ENCODE peak calls at places on chromosomes 6 and 20, in nine cellular contexts. S is activated B cell treated with CpG ODN at 0.5 μM for 24 hours; Q is midbrain; F is sigmoid colon; E is B cell; T is NCI-H774; B is central memory CD8-positive, alpha-beta T cell; Y is HS-5; U is ascending aorta. G is an unnamed sample.

GRCh38 chr20:44357020-44357419 is 1.5 kb downstream of the HNF4A start:
- DNase-seq in S (no peak), Q (no peak), F (no peak), E (no peak), T (no peak), B (no peak), Y (no peak), U (no peak), G (no peak)

GRCh38 chr6:52297433-52297832 is 12.9 kb upstream of the MCM3 start:
- DNase-seq in S (no peak), Q (no peak), F (no peak), E (no peak), T (no peak), B (no peak), Y (no peak), U (no peak), G (no peak)

GRCh38 chr6:4355241-4355640 is 219.9 kb upstream of the ECI2 start:
- DNase-seq in S (no peak), Q (no peak), F (no peak), E (no peak), T (no peak), B (no peak), Y (peak; percentile 92), U (no peak), G (no peak)

GRCh38 chr6:68976260-68976659 is 341.2 kb downstream of the ADGRB3 start:
- DNase-seq in S (no peak), Q (no peak), F (no peak), E (no peak), T (no peak), B (no peak), Y (no peak), U (no peak), G (no peak)

GRCh38 chr20:6632187-6632586 is 135.3 kb upstream of the BMP2 start:
- DNase-seq in S (no peak), Q (no peak), F (no peak), E (no peak), T (no peak), B (no peak), Y (peak; percentile 70), U (no peak), G (no peak)

GRCh38 chr6:112839525-112839961 is 492.4 kb downstream of the RFPL4B start:
- DNase-seq in S (no peak), Q (no peak), F (no peak), E (no peak), T (no peak), B (no peak), Y (no peak), U (no peak), G (no peak)

GRCh38 chr6:14635195-14635594 is 517.6 kb downstream of the CD83 start:
- DNase-seq in S (no peak), Q (no peak), F (no peak), E (no peak), T (no peak), B (peak; percentile 21), Y (no peak), U (no peak), G (no peak)

GRCh38 chr6:1509241-1509640 is 100.5 kb upstream of the FOXC1 start:
- DNase-seq in S (no peak), Q (no peak), F (no peak), E (no peak), T (no peak), B (no peak), Y (no peak), U (no peak), G (no peak)

GRCh38 chr20:36720510-36720909 is 25.4 kb downstream of the NDRG3 start:
- DNase-seq in S (no peak), Q (no peak), F (no peak), E (no peak), T (no peak), B (no peak), Y (no peak), U (no peak), G (no peak)

GRCh38 chr6:20024979-20025378 is 187.3 kb downstream of the MBOAT1 start:
- DNase-seq in S (no peak), Q (no peak), F (no peak), E (no peak), T (no peak), B (no peak), Y (no peak), U (no peak), G (no peak)

GRCh38 chr6:168150551-168151444 is 71.8 kb upstream of the FRMD1 start:
- DNase-seq in S (no peak), Q (peak; percentile 1), F (peak; percentile 64), E (no peak), T (peak; percentile 44), B (no peak), Y (no peak), U (no peak), G (no peak)

GRCh38 chr6:80003841-80004198 is 629 bp upstream of the TTK start:
- DNase-seq in S (no peak), Q (peak; percentile 47), F (peak; percentile 65), E (peak; percentile 44), T (peak; percentile 60), B (peak; percentile 40), Y (no peak), U (no peak), G (no peak)

GRCh38 chr6:154450498-154450897 is 60.0 kb downstream of the CNKSR3 start:
- DNase-seq in S (no peak), Q (no peak), F (no peak), E (no peak), T (peak; percentile 75), B (no peak), Y (no peak), U (no peak), G (no peak)

GRCh38 chr6:15457121-15457646 is 205.6 kb downstream of the DTNBP1 start:
- DNase-seq in S (no peak), Q (no peak), F (no peak), E (no peak), T (no peak), B (no peak), Y (no peak), U (no peak), G (no peak)

GRCh38 chr20:63475209-63475608 is 2.8 kb upstream of the KCNQ2 start:
- DNase-seq in S (no peak), Q (no peak), F (no peak), E (no peak), T (no peak), B (no peak), Y (no peak), U (no peak), G (no peak)

GRCh38 chr6:30463651-30464618 is 25.4 kb upstream of the HLA-E start:
- DNase-seq in S (peak; percentile 46), Q (no peak), F (no peak), E (peak; percentile 69), T (no peak), B (peak; percentile 59), Y (no peak), U (no peak), G (peak; percentile 89)

GRCh38 chr6:117521785-117522502 is 39.5 kb downstream of the DCBLD1 start:
- DNase-seq in S (no peak), Q (no peak), F (no peak), E (no peak), T (no peak), B (no peak), Y (no peak), U (no peak), G (no peak)

GRCh38 chr6:47134476-47135189 is 92.5 kb upstream of the ADGRF1 start:
- DNase-seq in S (no peak), Q (no peak), F (no peak), E (no peak), T (peak; percentile 84), B (no peak), Y (peak; percentile 76), U (no peak), G (no peak)

GRCh38 chr6:89637960-89638319 is 607 bp downstream of the LYRM2 start:
- DNase-seq in S (no peak), Q (no peak), F (no peak), E (no peak), T (no peak), B (no peak), Y (no peak), U (no peak), G (no peak)

GRCh38 chr6:106448000-106448426 is 87.5 kb downstream of the CRYBG1 start:
- DNase-seq in S (peak; percentile 40), Q (peak; percentile 13), F (no peak), E (peak; percentile 76), T (no peak), B (no peak), Y (no peak), U (no peak), G (peak; percentile 66)

GRCh38 chr20:59181936-59182335 is 18.3 kb downstream of the ZNF831 start:
- DNase-seq in S (no peak), Q (no peak), F (no peak), E (no peak), T (no peak), B (no peak), Y (no peak), U (no peak), G (no peak)

GRCh38 chr6:15621203-15622044 is 41.4 kb downstream of the DTNBP1 start:
- DNase-seq in S (no peak), Q (peak; percentile 35), F (peak; percentile 68), E (peak; percentile 51), T (no peak), B (no peak), Y (no peak), U (no peak), G (no peak)

GRCh38 chr6:3247255-3248146 is 11.2 kb upstream of the PSMG4 start:
- DNase-seq in S (no peak), Q (peak; percentile 94), F (peak; percentile 91), E (no peak), T (no peak), B (no peak), Y (no peak), U (no peak), G (no peak)

GRCh38 chr6:27757307-27757706 is 154.9 kb downstream of the OR2B2 start:
- DNase-seq in S (peak; percentile 29), Q (no peak), F (no peak), E (no peak), T (peak; percentile 24), B (peak; percentile 16), Y (no peak), U (no peak), G (peak; percentile 65)

GRCh38 chr6:4543596-4543995 is 232.6 kb upstream of the CDYL start:
- DNase-seq in S (no peak), Q (no peak), F (no peak), E (no peak), T (no peak), B (no peak), Y (no peak), U (no peak), G (no peak)

GRCh38 chr6:130303436-130303835 is 62.4 kb upstream of the TMEM200A start:
- DNase-seq in S (no peak), Q (no peak), F (no peak), E (no peak), T (no peak), B (no peak), Y (peak; percentile 45), U (no peak), G (no peak)

GRCh38 chr20:5430670-5431069 is 113.9 kb upstream of the PROKR2 start:
- DNase-seq in S (no peak), Q (no peak), F (no peak), E (no peak), T (no peak), B (no peak), Y (no peak), U (no peak), G (no peak)

GRCh38 chr6:14770572-14770971 is 475.3 kb upstream of the JARID2 start:
- DNase-seq in S (no peak), Q (no peak), F (no peak), E (no peak), T (no peak), B (no peak), Y (no peak), U (no peak), G (no peak)

GRCh38 chr6:110529355-110529754 is 52.9 kb upstream of the SLC22A16 start:
- DNase-seq in S (no peak), Q (no peak), F (no peak), E (no peak), T (no peak), B (no peak), Y (no peak), U (no peak), G (no peak)